ENCODE peak calls at places on chromosome 3, in four cellular contexts. I, M, A and C are unnamed samples.

GRCh38 chr3:10530241-10530640 is 24.9 kb upstream of the ATP2B2 start:
- DNase-seq in I (no peak), M (no peak), A (no peak), C (peak; percentile 1)

GRCh38 chr3:58572013-58572633 is 5.1 kb downstream of the FAM107A start:
- DNase-seq in I (no peak), M (no peak), A (no peak), C (no peak)

GRCh38 chr3:124260206-124260915 is 268.4 kb upstream of the ROPN1 start:
- DNase-seq in M (no peak), A (peak; percentile 27), I (peak; percentile 78), C (peak; percentile 60)

GRCh38 chr3:102529452-102529851 is 94.6 kb downstream of the ZPLD1 start:
- DNase-seq in M (no peak), A (peak; percentile 32), I (no peak), C (no peak)

GRCh38 chr3:197023241-197023997 is 6.2 kb downstream of the MELTF start:
- DNase-seq in M (no peak), A (no peak), I (no peak), C (peak; percentile 20)

GRCh38 chr3:66378256-66378655 is 122.6 kb downstream of the LRIG1 start:
- DNase-seq in A (peak; percentile 14), M (no peak), I (no peak), C (no peak)

GRCh38 chr3:141228385-141228784 is 3.2 kb upstream of the PXYLP1 start:
- DNase-seq in I (no peak), M (no peak), A (peak; percentile 44), C (no peak)

GRCh38 chr3:10347648-10348403 is 26.9 kb upstream of the SEC13 start:
- DNase-seq in A (no peak), I (no peak), M (no peak), C (no peak)

GRCh38 chr3:121757087-121757811 is 7.7 kb upstream of the GOLGB1 start:
- DNase-seq in A (no peak), I (no peak), M (no peak), C (no peak)

GRCh38 chr3:127734754-127735473 is 62.2 kb downstream of the ABTB1 start:
- DNase-seq in M (no peak), I (no peak), A (no peak), C (peak; percentile 50)

GRCh38 chr3:197224034-197224444 is 74.4 kb downstream of the DLG1 start:
- DNase-seq in I (no peak), A (peak; percentile 50), M (no peak), C (no peak)

GRCh38 chr3:129626744-129627349 is 20.4 kb upstream of the PLXND1 start:
- DNase-seq in I (peak; percentile 78), A (peak; percentile 89), M (peak; percentile 87), C (peak; percentile 98)

GRCh38 chr3:707041-707440 is 385.8 kb upstream of the CNTN6 start:
- DNase-seq in A (no peak), I (no peak), M (no peak), C (no peak)

GRCh38 chr3:172082269-172082668 is 42.9 kb downstream of the FNDC3B start:
- DNase-seq in M (no peak), A (no peak), I (no peak), C (peak; percentile 50)

GRCh38 chr3:188433526-188433855 is 279.5 kb downstream of the LPP start:
- DNase-seq in M (no peak), I (no peak), A (no peak), C (no peak)
- H3K4me3 ChIP-seq in M (no peak overlapping the region), I (no peak overlapping the region), A (no peak overlapping the region), C (no peak overlapping the region)

DNA sequence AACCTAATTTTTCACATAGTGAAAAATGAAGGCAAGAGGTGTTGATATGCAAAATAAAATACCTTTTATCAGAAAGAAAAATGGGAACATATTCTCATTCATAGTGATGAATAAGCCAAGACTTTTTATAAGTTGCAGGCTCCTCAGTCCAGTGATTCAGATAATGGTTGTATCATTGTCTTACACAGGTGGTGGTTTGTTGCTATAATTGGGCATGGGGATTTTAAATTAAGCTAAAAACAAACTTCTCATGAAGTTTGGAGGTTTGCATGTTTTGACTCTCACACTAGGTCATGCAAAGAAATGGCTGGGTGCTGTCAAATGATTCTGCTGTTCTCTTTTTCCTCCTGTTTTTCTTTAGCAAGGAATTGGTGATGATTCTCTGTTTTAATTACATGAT is 60.8 kb upstream of the SKIL start:
- DNase-seq in A (no peak), M (no peak), I (no peak), C (no peak)
- H3K4me1 ChIP-seq in A (peaks cover 7% of the 10 kb centered on the region), M (no peaks in the 10 kb centered on the region), I (no peaks in the 10 kb centered on the region), C (no peaks in the 10 kb centered on the region)

DNA sequence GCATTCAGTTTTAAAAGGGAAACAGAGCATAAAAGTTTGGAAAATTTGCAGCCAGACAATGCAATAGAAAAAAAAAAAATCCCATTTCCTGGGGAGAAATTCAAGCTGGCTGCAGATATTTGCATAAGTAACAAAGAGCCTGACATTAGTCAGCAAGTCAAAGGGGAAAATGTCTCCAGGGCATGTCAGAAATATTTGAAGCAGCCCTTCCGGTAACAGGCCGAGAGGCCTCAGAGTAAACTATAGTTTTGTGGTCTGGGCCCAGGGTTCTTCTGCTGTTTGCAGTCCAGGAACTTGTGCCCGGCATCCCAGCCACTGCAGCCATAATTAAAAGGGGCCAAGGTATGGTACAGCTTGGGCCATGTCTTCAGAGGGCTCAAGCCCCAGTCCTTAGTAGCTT is 411.6 kb upstream of the BCHE start:
- DNase-seq in I (no peak), A (no peak), M (no peak), C (no peak)
- TF ChIP-seq POLR2A in I (no peak), A (no peak), M (no peak), C (no peak)

GRCh38 chr3:46988616-46989015 is 9.2 kb downstream of the NBEAL2 start:
- DNase-seq in A (no peak), I (no peak), M (no peak), C (no peak)

GRCh38 chr3:46987485-46988401 is 8.3 kb downstream of the NBEAL2 start:
- DNase-seq in M (no peak), I (no peak), A (peak; percentile 30), C (peak; percentile 82)

GRCh38 chr3:46991406-46992165 is 12.1 kb downstream of the NBEAL2 start:
- DNase-seq in I (no peak), A (no peak), M (no peak), C (no peak)

GRCh38 chr3:46990573-46991374 is 11.3 kb downstream of the NBEAL2 start:
- DNase-seq in I (no peak), A (no peak), M (no peak), C (no peak)

GRCh38 chr3:46989146-46989810 is 9.8 kb downstream of the NBEAL2 start:
- DNase-seq in I (no peak), A (no peak), M (no peak), C (no peak)
- H3K4me3 ChIP-seq in I (no peak overlapping the region), A (no peak overlapping the region), M (no peak overlapping the region), C (no peak overlapping the region)